ENCODE peak calls at places on chromosomes 3 and 15, in seven cellular contexts. One of them, this sample, is unnamed.

GRCh38 chr3:195448205-195448875 is 5.5 kb upstream of the ACAP2 start:
- DNase-seq in mesendoderm: peak
- DNase-seq in H1: no peak
- DNase-seq in mesenchymal stem cell: no peak
- DNase-seq in H9: no peak
- DNase-seq in neuronal stem cell: no peak
- DNase-seq in trophoblast cell: no peak
- DNase-seq in this sample: no peak

GRCh38 chr15:65818927-65819562 is 27.0 kb upstream of the DENND4A start:
- DNase-seq in mesenchymal stem cell: peak
- DNase-seq in H1: no peak
- DNase-seq in mesendoderm: no peak
- DNase-seq in H9: no peak
- DNase-seq in trophoblast cell: peak
- DNase-seq in neuronal stem cell: no peak
- DNase-seq in this sample: peak

GRCh38 chr15:99100245-99101173 is 4.4 kb upstream of the SYNM start:
- DNase-seq in neuronal stem cell: peak
- DNase-seq in mesenchymal stem cell: peak
- DNase-seq in mesendoderm: peak
- DNase-seq in H9: peak
- DNase-seq in trophoblast cell: peak
- DNase-seq in H1: no peak
- DNase-seq in this sample: peak

GRCh38 chr3:27186013-27186412 is 183.2 kb downstream of the NEK10 start:
- DNase-seq in H9: no peak
- DNase-seq in mesenchymal stem cell: no peak
- DNase-seq in mesendoderm: no peak
- DNase-seq in trophoblast cell: no peak
- DNase-seq in H1: no peak
- DNase-seq in neuronal stem cell: no peak
- DNase-seq in this sample: no peak

GRCh38 chr3:194407423-194407822 is 8.4 kb upstream of the GP5 start:
- DNase-seq in mesenchymal stem cell: peak
- DNase-seq in H9: no peak
- DNase-seq in neuronal stem cell: no peak
- DNase-seq in trophoblast cell: no peak
- DNase-seq in mesendoderm: no peak
- DNase-seq in H1: no peak
- DNase-seq in this sample: peak

GRCh38 chr3:57221883-57222282 is 5.6 kb upstream of the APPL1 start:
- DNase-seq in mesenchymal stem cell: peak
- DNase-seq in H1: no peak
- DNase-seq in H9: no peak
- DNase-seq in neuronal stem cell: no peak
- DNase-seq in trophoblast cell: peak
- DNase-seq in mesendoderm: peak
- DNase-seq in this sample: peak

GRCh38 chr15:94509259-94509658 is 277.9 kb downstream of the MCTP2 start:
- DNase-seq in H9: no peak
- DNase-seq in neuronal stem cell: no peak
- DNase-seq in trophoblast cell: no peak
- DNase-seq in mesendoderm: no peak
- DNase-seq in mesenchymal stem cell: no peak
- DNase-seq in H1: no peak
- DNase-seq in this sample: no peak

GRCh38 chr3:66993082-66993481 is 5.0 kb upstream of the KBTBD8 start:
- DNase-seq in neuronal stem cell: no peak
- DNase-seq in H9: no peak
- DNase-seq in H1: no peak
- DNase-seq in trophoblast cell: no peak
- DNase-seq in mesendoderm: no peak
- DNase-seq in mesenchymal stem cell: no peak
- DNase-seq in this sample: no peak

GRCh38 chr15:23602124-23602523 is 36.6 kb downstream of the MKRN3 start:
- DNase-seq in mesenchymal stem cell: no peak
- DNase-seq in neuronal stem cell: no peak
- DNase-seq in H9: no peak
- DNase-seq in mesendoderm: no peak
- DNase-seq in trophoblast cell: no peak
- DNase-seq in H1: no peak
- DNase-seq in this sample: no peak

GRCh38 chr3:153080778-153081240 is 81.2 kb upstream of the RAP2B start:
- DNase-seq in trophoblast cell: no peak
- DNase-seq in H1: no peak
- DNase-seq in mesendoderm: no peak
- DNase-seq in mesenchymal stem cell: no peak
- DNase-seq in H9: no peak
- DNase-seq in neuronal stem cell: no peak
- DNase-seq in this sample: no peak
- H3K18ac ChIP-seq in trophoblast cell: no peak
- H3K18ac ChIP-seq in H1: no peak
- H3K18ac ChIP-seq in mesendoderm: no peak
- H3K18ac ChIP-seq in mesenchymal stem cell: no peak
- H3K18ac ChIP-seq in H9: no peak
- H3K18ac ChIP-seq in neuronal stem cell: no peak
- H3K18ac ChIP-seq in this sample: no peak

DNA sequence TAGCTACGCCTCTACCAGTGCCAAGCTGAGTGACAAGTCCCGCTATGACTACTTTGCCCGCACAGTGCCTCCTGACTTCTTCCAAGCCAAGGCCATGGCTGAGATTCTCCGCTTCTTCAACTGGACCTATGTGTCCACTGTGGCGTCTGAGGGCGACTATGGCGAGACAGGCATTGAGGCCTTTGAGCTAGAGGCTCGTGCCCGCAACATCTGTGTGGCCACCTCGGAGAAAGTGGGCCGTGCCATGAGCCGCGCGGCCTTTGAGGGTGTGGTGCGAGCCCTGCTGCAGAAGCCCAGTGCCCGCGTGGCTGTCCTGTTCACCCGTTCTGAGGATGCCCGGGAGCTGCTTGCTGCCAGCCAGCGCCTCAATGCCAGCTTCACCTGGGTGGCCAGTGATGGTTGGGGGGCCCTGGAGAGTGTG is 5.7 kb downstream of the GRM2 start:
- DNase-seq in mesendoderm: no peak
- DNase-seq in H9: no peak
- DNase-seq in H1: no peak
- DNase-seq in trophoblast cell: no peak
- DNase-seq in neuronal stem cell: no peak
- DNase-seq in mesenchymal stem cell: no peak
- DNase-seq in this sample: no peak
- H3K18ac ChIP-seq in mesendoderm: no peak
- H3K18ac ChIP-seq in H9: no peak
- H3K18ac ChIP-seq in H1: no peak
- H3K18ac ChIP-seq in trophoblast cell: no peak
- H3K18ac ChIP-seq in neuronal stem cell: no peak
- H3K18ac ChIP-seq in mesenchymal stem cell: no peak
- H3K18ac ChIP-seq in this sample: no peak

GRCh38 chr3:186996356-186996755 is 66.0 kb downstream of the ST6GAL1 start:
- DNase-seq in neuronal stem cell: no peak
- DNase-seq in H1: no peak
- DNase-seq in trophoblast cell: no peak
- DNase-seq in mesendoderm: no peak
- DNase-seq in mesenchymal stem cell: no peak
- DNase-seq in H9: no peak
- DNase-seq in this sample: no peak

GRCh38 chr3:186997061-186998054 is 67.0 kb downstream of the ST6GAL1 start:
- DNase-seq in mesenchymal stem cell: no peak
- DNase-seq in neuronal stem cell: no peak
- DNase-seq in H9: no peak
- DNase-seq in trophoblast cell: no peak
- DNase-seq in mesendoderm: no peak
- DNase-seq in H1: no peak
- DNase-seq in this sample: no peak

GRCh38 chr3:187000711-187001151 is 70.4 kb downstream of the ST6GAL1 start:
- DNase-seq in mesendoderm: no peak
- DNase-seq in trophoblast cell: no peak
- DNase-seq in H1: no peak
- DNase-seq in neuronal stem cell: no peak
- DNase-seq in H9: no peak
- DNase-seq in mesenchymal stem cell: no peak
- DNase-seq in this sample: no peak

GRCh38 chr3:187002915-187003314 is 72.6 kb downstream of the ST6GAL1 start:
- DNase-seq in trophoblast cell: no peak
- DNase-seq in H1: no peak
- DNase-seq in mesenchymal stem cell: no peak
- DNase-seq in neuronal stem cell: no peak
- DNase-seq in H9: no peak
- DNase-seq in mesendoderm: no peak
- DNase-seq in this sample: no peak

DNA sequence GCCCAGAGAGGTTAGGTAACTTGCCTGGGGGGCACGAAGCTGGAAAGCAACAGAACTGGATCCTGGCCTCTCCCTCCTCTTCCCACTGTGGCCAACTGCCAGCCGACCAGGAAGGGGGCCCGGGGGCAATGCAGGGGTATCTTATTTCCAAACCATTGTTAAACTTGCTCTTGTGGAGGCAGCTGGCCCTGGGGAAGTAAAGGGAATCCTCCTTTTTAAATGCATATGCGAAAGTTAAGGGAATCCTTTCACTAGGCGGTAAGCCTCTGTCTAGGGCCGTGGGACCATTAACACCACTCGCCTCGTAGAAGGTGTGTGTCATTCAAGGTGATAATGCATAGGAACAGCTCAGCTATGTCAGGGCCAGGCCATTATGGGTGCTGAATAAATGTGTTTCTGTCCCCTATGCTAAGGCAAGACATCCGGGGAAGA is 68.6 kb downstream of the ST6GAL1 start:
- DNase-seq in mesenchymal stem cell: no peak
- DNase-seq in H1: peak
- DNase-seq in neuronal stem cell: no peak
- DNase-seq in mesendoderm: peak
- DNase-seq in H9: peak
- DNase-seq in trophoblast cell: peak
- DNase-seq in this sample: no peak
- H3K18ac ChIP-seq in mesenchymal stem cell: no peak
- H3K18ac ChIP-seq in H1: no peak
- H3K18ac ChIP-seq in neuronal stem cell: peak
- H3K18ac ChIP-seq in mesendoderm: no peak
- H3K18ac ChIP-seq in H9: no peak
- H3K18ac ChIP-seq in trophoblast cell: no peak
- H3K18ac ChIP-seq in this sample: no peak

DNA sequence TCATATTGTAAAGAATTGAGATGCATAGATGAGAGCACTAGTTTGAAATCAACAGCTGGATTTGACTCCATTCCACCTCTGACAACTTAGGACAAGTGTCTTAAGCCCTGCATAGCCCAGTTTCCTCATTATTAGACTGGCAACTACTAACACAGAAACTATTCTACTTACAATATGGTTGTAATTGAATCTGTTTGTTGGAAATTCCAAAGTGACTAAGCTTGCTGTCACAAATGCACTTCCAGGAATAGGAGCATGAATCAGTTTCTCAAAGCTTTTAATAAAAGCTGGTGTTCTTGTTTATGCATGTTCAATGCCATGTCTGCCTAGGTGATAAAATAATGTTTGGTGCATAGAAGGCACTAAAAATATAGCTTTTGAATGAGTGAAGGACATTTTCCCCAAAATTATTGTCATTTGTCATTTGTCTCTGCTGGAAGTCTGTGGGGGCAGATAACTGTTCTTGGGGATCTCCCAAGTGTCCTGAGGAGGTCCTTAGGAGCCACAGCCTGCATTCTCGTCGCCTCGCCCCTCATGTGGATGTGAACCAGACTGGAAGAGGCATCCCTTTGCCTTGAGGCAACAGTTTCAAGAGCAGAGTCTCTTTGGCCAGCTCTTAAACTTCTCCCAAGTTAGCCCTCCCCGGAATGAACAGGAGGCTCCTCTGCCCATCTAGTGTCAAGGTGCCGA is 40.4 kb upstream of the CD47 start:
- DNase-seq in trophoblast cell: peak
- DNase-seq in mesenchymal stem cell: peak
- DNase-seq in H1: no peak
- DNase-seq in neuronal stem cell: no peak
- DNase-seq in mesendoderm: no peak
- DNase-seq in H9: no peak
- DNase-seq in this sample: peak
- H3K18ac ChIP-seq in trophoblast cell: no peak
- H3K18ac ChIP-seq in mesenchymal stem cell: peak
- H3K18ac ChIP-seq in H1: no peak
- H3K18ac ChIP-seq in neuronal stem cell: peak
- H3K18ac ChIP-seq in mesendoderm: no peak
- H3K18ac ChIP-seq in H9: no peak
- H3K18ac ChIP-seq in this sample: peak